ENCODE peak calls at places on chromosomes 13 and 19, in five cellular contexts. One of them, this sample, is unnamed.

GRCh38 chr19:23049256-23049655 is 46.3 kb upstream of the ZNF728 start:
- DNase-seq in retinal pigment epithelial cell: no peak
- DNase-seq in C1 segment of cervical spinal cord: no peak
- DNase-seq in ascending aorta: no peak
- DNase-seq in cardiac muscle cell: no peak
- DNase-seq in this sample: no peak

GRCh38 chr19:10478903-10479384 is 24.2 kb downstream of the KEAP1 start:
- DNase-seq in retinal pigment epithelial cell: no peak
- DNase-seq in C1 segment of cervical spinal cord: peak
- DNase-seq in ascending aorta: peak
- DNase-seq in cardiac muscle cell: peak
- DNase-seq in this sample: peak

GRCh38 chr19:46271488-46272197 is 25.2 kb upstream of the HIF3A start:
- DNase-seq in retinal pigment epithelial cell: peak
- DNase-seq in C1 segment of cervical spinal cord: no peak
- DNase-seq in ascending aorta: no peak
- DNase-seq in cardiac muscle cell: peak
- DNase-seq in this sample: no peak

GRCh38 chr13:114053026-114053425 is 79.2 kb upstream of the C13orf46 start:
- DNase-seq in retinal pigment epithelial cell: no peak
- DNase-seq in C1 segment of cervical spinal cord: no peak
- DNase-seq in ascending aorta: no peak
- DNase-seq in cardiac muscle cell: peak
- DNase-seq in this sample: peak

GRCh38 chr19:8333771-8334457 is 9.1 kb downstream of the KANK3 start:
- DNase-seq in retinal pigment epithelial cell: no peak
- DNase-seq in C1 segment of cervical spinal cord: no peak
- DNase-seq in ascending aorta: no peak
- DNase-seq in cardiac muscle cell: no peak
- DNase-seq in this sample: no peak

GRCh38 chr19:7524523-7524922 is 2.1 kb downstream of the MCOLN1 start:
- DNase-seq in retinal pigment epithelial cell: no peak
- DNase-seq in C1 segment of cervical spinal cord: no peak
- DNase-seq in ascending aorta: no peak
- DNase-seq in cardiac muscle cell: no peak
- DNase-seq in this sample: no peak

GRCh38 chr13:67197704-67198103 is 32.4 kb downstream of the PCDH9 start:
- DNase-seq in retinal pigment epithelial cell: no peak
- DNase-seq in C1 segment of cervical spinal cord: no peak
- DNase-seq in ascending aorta: no peak
- DNase-seq in cardiac muscle cell: no peak
- DNase-seq in this sample: no peak

GRCh38 chr13:98322091-98322718 is 145.1 kb upstream of the RNF113B start:
- DNase-seq in retinal pigment epithelial cell: no peak
- DNase-seq in C1 segment of cervical spinal cord: no peak
- DNase-seq in ascending aorta: no peak
- DNase-seq in cardiac muscle cell: no peak
- DNase-seq in this sample: no peak

GRCh38 chr19:1672038-1672768 is 19.8 kb upstream of the TCF3 start:
- DNase-seq in retinal pigment epithelial cell: no peak
- DNase-seq in C1 segment of cervical spinal cord: no peak
- DNase-seq in ascending aorta: no peak
- DNase-seq in cardiac muscle cell: peak
- DNase-seq in this sample: no peak

GRCh38 chr19:5016268-5016667 is 47.4 kb downstream of the KDM4B start:
- DNase-seq in retinal pigment epithelial cell: no peak
- DNase-seq in C1 segment of cervical spinal cord: no peak
- DNase-seq in ascending aorta: no peak
- DNase-seq in cardiac muscle cell: no peak
- DNase-seq in this sample: no peak

GRCh38 chr13:24627864-24628418 is 52.3 kb upstream of the ATP12A start:
- DNase-seq in retinal pigment epithelial cell: no peak
- DNase-seq in C1 segment of cervical spinal cord: no peak
- DNase-seq in ascending aorta: no peak
- DNase-seq in cardiac muscle cell: no peak
- DNase-seq in this sample: no peak

GRCh38 chr13:76383671-76384461 is 502.3 kb downstream of the KCTD12 start:
- DNase-seq in retinal pigment epithelial cell: peak
- DNase-seq in C1 segment of cervical spinal cord: no peak
- DNase-seq in ascending aorta: no peak
- DNase-seq in cardiac muscle cell: peak
- DNase-seq in this sample: no peak

GRCh38 chr13:101691326-101691725 is 238.9 kb downstream of the ITGBL1 start:
- DNase-seq in retinal pigment epithelial cell: no peak
- DNase-seq in C1 segment of cervical spinal cord: no peak
- DNase-seq in ascending aorta: no peak
- DNase-seq in cardiac muscle cell: no peak
- DNase-seq in this sample: no peak

GRCh38 chr13:40508112-40508511 is 158.3 kb downstream of the FOXO1 start:
- DNase-seq in retinal pigment epithelial cell: no peak
- DNase-seq in C1 segment of cervical spinal cord: no peak
- DNase-seq in ascending aorta: no peak
- DNase-seq in cardiac muscle cell: peak
- DNase-seq in this sample: no peak

GRCh38 chr19:35085947-35086346 is 29.7 kb upstream of the FXYD3 start:
- DNase-seq in retinal pigment epithelial cell: no peak
- DNase-seq in C1 segment of cervical spinal cord: no peak
- DNase-seq in ascending aorta: no peak
- DNase-seq in cardiac muscle cell: no peak
- DNase-seq in this sample: no peak

GRCh38 chr13:29861694-29862110 is 11.3 kb upstream of the UBL3 start:
- DNase-seq in retinal pigment epithelial cell: no peak
- DNase-seq in C1 segment of cervical spinal cord: no peak
- DNase-seq in ascending aorta: no peak
- DNase-seq in cardiac muscle cell: no peak
- DNase-seq in this sample: no peak